ENCODE peak calls at places on chromosomes 12 and 14, in eight cellular contexts. N is aorta; I is colonic mucosa; P is H9; R is left ventricle myocardium inferior; K is cardiac muscle cell; X is CD4-positive, alpha-beta T cell; D is sigmoid colon. M is an unnamed sample.

GRCh38 chr12:96073346-96074336 is 38.3 kb upstream of the LTA4H start:
- DNase-seq in X (no peak), P (no peak), I (peak; percentile 36), N (no peak), D (no peak), R (no peak), K (peak; percentile 38), M (no peak)

GRCh38 chr12:34377243-34378035 is 355.1 kb downstream of the ALG10 start:
- DNase-seq in X (no peak), R (no peak), P (no peak), D (no peak), K (no peak), I (no peak), N (no peak), M (no peak)

GRCh38 chr12:95396849-95397498 is 77.0 kb upstream of the METAP2 start:
- DNase-seq in K (peak; percentile 35), X (no peak), N (no peak), D (no peak), I (no peak), P (no peak), R (no peak), M (no peak)

GRCh38 chr12:30624009-30624408 is 71.7 kb downstream of the IPO8 start:
- DNase-seq in K (no peak), D (no peak), P (no peak), I (no peak), R (no peak), X (no peak), N (no peak), M (no peak)

GRCh38 chr12:106066051-106066705 is 72.6 kb downstream of the NUAK1 start:
- DNase-seq in I (no peak), X (no peak), R (no peak), P (no peak), K (no peak), D (no peak), N (no peak), M (no peak)

GRCh38 chr14:30252800-30253425 is 306.0 kb upstream of the G2E3 start:
- DNase-seq in X (no peak), P (no peak), N (no peak), I (no peak), K (no peak), R (no peak), D (no peak), M (no peak)

GRCh38 chr12:92619730-92620684 is 82.8 kb upstream of the PLEKHG7 start:
- DNase-seq in D (no peak), N (no peak), P (no peak), R (no peak), I (no peak), K (peak; percentile 17), X (no peak), M (no peak)

GRCh38 chr12:24270965-24271364 is 321.5 kb upstream of the SOX5 start:
- DNase-seq in R (no peak), D (no peak), X (no peak), N (no peak), K (no peak), I (no peak), P (no peak), M (no peak)

GRCh38 chr12:8035440-8036010 is 3.0 kb downstream of the FOXJ2 start:
- DNase-seq in I (no peak), X (no peak), K (no peak), P (no peak), R (no peak), D (no peak), N (no peak), M (no peak)

GRCh38 chr12:127496255-127496654 is 770.7 kb upstream of the TMEM132C start:
- DNase-seq in N (no peak), K (no peak), R (no peak), X (no peak), P (peak; percentile 73), D (no peak), I (no peak), M (no peak)

GRCh38 chr14:104085032-104085888 is at the start of gene ASPG:
- DNase-seq in I (peak; percentile 68), D (peak; percentile 63), P (peak; percentile 94), N (peak; percentile 37), K (peak; percentile 7), R (peak; percentile 37), X (no peak), M (no peak)

GRCh38 chr14:102928412-102929348 is 6.2 kb downstream of the AMN start:
- DNase-seq in R (peak; percentile 58), D (no peak), N (peak; percentile 76), K (peak; percentile 73), P (peak; percentile 88), I (peak; percentile 97), X (peak; percentile 62), M (peak; percentile 78)

GRCh38 chr12:49585477-49586445 is 17.8 kb upstream of the MCRS1 start:
- DNase-seq in P (no peak), I (no peak), N (no peak), D (no peak), X (no peak), R (no peak), K (no peak), M (no peak)

GRCh38 chr12:107091381-107091780 is 2.0 kb downstream of the CRY1 start:
- DNase-seq in N (no peak), D (no peak), P (no peak), R (no peak), I (no peak), K (peak; percentile 86), X (no peak), M (no peak)

GRCh38 chr14:39266589-39266870 is 32.8 kb downstream of the MIA2 start:
- DNase-seq in P (no peak), N (peak; percentile 76), D (peak; percentile 80), X (no peak), I (peak; percentile 91), R (no peak), K (no peak), M (no peak)

GRCh38 chr14:74083784-74084276 is 423 bp downstream of the ALDH6A1 start:
- DNase-seq in N (no peak), I (no peak), R (no peak), D (peak; percentile 65), X (no peak), K (no peak), P (peak; percentile 28), M (no peak)
- H3K27ac ChIP-seq in N (peak overlapping the region; percentile 42), I (peak overlapping the region; percentile 54), R (peak overlapping the region; percentile 88), D (peak overlapping the region; percentile 93), X (peak overlapping the region; percentile 52), K (peak overlapping the region; percentile 90), P (peak overlapping the region; percentile 51), M (peak overlapping the region; percentile 63)

GRCh38 chr12:57894577-57895292 is 46.6 kb upstream of the ATP23 start:
- DNase-seq in K (no peak), D (no peak), N (no peak), I (peak; percentile 32), P (no peak), R (no peak), X (no peak), M (no peak)

GRCh38 chr12:57896139-57896436 is 45.3 kb upstream of the ATP23 start:
- DNase-seq in P (no peak), R (no peak), X (no peak), K (peak; percentile 65), D (no peak), I (peak; percentile 31), N (no peak), M (no peak)

GRCh38 chr12:57896437-57897201 is 44.7 kb upstream of the ATP23 start:
- DNase-seq in X (no peak), I (peak; percentile 83), D (peak; percentile 92), N (peak; percentile 88), P (peak; percentile 81), K (peak; percentile 88), R (peak; percentile 84), M (no peak)

GRCh38 chr12:57893460-57894353 is 47.2 kb upstream of the CTDSP2 start:
- DNase-seq in D (peak; percentile 100), N (peak; percentile 93), I (peak; percentile 87), R (peak; percentile 93), P (peak; percentile 61), X (no peak), K (peak; percentile 97), M (no peak)

GRCh38 chr12:57895337-57896138 is 45.8 kb upstream of the ATP23 start:
- DNase-seq in K (peak; percentile 12), N (no peak), P (no peak), I (no peak), X (no peak), R (no peak), D (no peak), M (no peak)
- H3K27ac ChIP-seq in K (peak overlapping the region; percentile 96), N (peak overlapping the region; percentile 98), P (no peak overlapping the region), I (peak overlapping the region; percentile 92), X (no peak overlapping the region), R (peak overlapping the region; percentile 98), D (peak overlapping the region; percentile 98), M (no peak overlapping the region)

GRCh38 chr14:32702088-32702487 is 236.6 kb upstream of the NPAS3 start:
- DNase-seq in R (no peak), K (no peak), P (no peak), N (no peak), X (no peak), D (no peak), I (no peak), M (no peak)

GRCh38 chr14:32706672-32707071 is 232.0 kb upstream of the NPAS3 start:
- DNase-seq in K (no peak), X (no peak), P (no peak), N (no peak), R (no peak), I (no peak), D (no peak), M (no peak)

GRCh38 chr14:32702571-32702970 is 236.1 kb upstream of the NPAS3 start:
- DNase-seq in X (no peak), P (peak; percentile 73), D (peak; percentile 76), R (peak; percentile 34), N (peak; percentile 75), K (peak; percentile 40), I (peak; percentile 18), M (no peak)

GRCh38 chr14:32701475-32701874 is 237.2 kb upstream of the NPAS3 start:
- DNase-seq in R (no peak), X (no peak), I (no peak), N (no peak), P (no peak), K (no peak), D (no peak), M (no peak)

GRCh38 chr14:32703246-32703645 is 235.4 kb upstream of the NPAS3 start:
- DNase-seq in X (no peak), I (no peak), R (no peak), K (peak; percentile 79), D (no peak), P (no peak), N (no peak), M (no peak)
- H3K27ac ChIP-seq in X (no peak overlapping the region), I (no peak overlapping the region), R (peak overlapping the region; percentile 77), K (no peak overlapping the region), D (peak overlapping the region; percentile 80), P (no peak overlapping the region), N (peak overlapping the region; percentile 81), M (no peak overlapping the region)

GRCh38 chr12:6141048-6141447 is 16.6 kb upstream of the VWF start:
- DNase-seq in X (no peak), I (no peak), K (peak; percentile 72), R (no peak), D (no peak), P (no peak), N (peak; percentile 70), M (peak; percentile 65)
- H3K27ac ChIP-seq in X (peak overlapping the region; percentile 66), I (peak overlapping the region; percentile 63), K (no peak overlapping the region), R (peak overlapping the region; percentile 77), D (peak overlapping the region; percentile 42), P (no peak overlapping the region), N (no peak overlapping the region), M (peak overlapping the region; percentile 54)